ENCODE peak calls at places on chromosome 1, in five cellular contexts. X, G, T, U and K are unnamed samples.

GRCh38 chr1:178417858-178418257 is 78.9 kb downstream of the CLEC20A start:
- DNase-seq in X (no peak), G (no peak), T (no peak), U (no peak), K (no peak)

GRCh38 chr1:41677586-41677985 is 193.1 kb upstream of the EDN2 start:
- DNase-seq in X (no peak), G (no peak), T (no peak), U (no peak), K (no peak)

GRCh38 chr1:216086678-216087077 is 336.6 kb downstream of the USH2A start:
- DNase-seq in X (no peak), G (no peak), T (no peak), U (no peak), K (no peak)

GRCh38 chr1:244100276-244100675 is 49.2 kb downstream of the ZBTB18 start:
- DNase-seq in X (no peak), G (no peak), T (no peak), U (no peak), K (no peak)

GRCh38 chr1:184597652-184598357 is 156.9 kb downstream of the EDEM3 start:
- DNase-seq in X (no peak), G (no peak), T (no peak), U (no peak), K (no peak)

GRCh38 chr1:33494929-33495328 is 22.5 kb downstream of the ZSCAN20 start:
- DNase-seq in X (no peak), G (no peak), T (no peak), U (no peak), K (no peak)

GRCh38 chr1:6962390-6962955 is 177.2 kb downstream of the CAMTA1 start:
- DNase-seq in X (no peak), G (no peak), T (no peak), U (no peak), K (no peak)

GRCh38 chr1:55478742-55479141 is 263.6 kb upstream of the USP24 start:
- DNase-seq in X (peak; percentile 26), G (no peak), T (no peak), U (no peak), K (no peak)

GRCh38 chr1:199041173-199041914 is 402.5 kb downstream of the PTPRC start:
- DNase-seq in X (no peak), G (no peak), T (no peak), U (no peak), K (no peak)

GRCh38 chr1:193058529-193059281 is 455 bp downstream of the UCHL5 start:
- DNase-seq in X (no peak), G (no peak), T (peak; percentile 31), U (peak; percentile 41), K (peak; percentile 16)

GRCh38 chr1:22417466-22417865 is 34.2 kb upstream of the ZBTB40 start:
- DNase-seq in X (no peak), G (no peak), T (no peak), U (no peak), K (no peak)

GRCh38 chr1:202639500-202639899 is 70.8 kb downstream of the SYT2 start:
- DNase-seq in X (no peak), G (no peak), T (no peak), U (no peak), K (no peak)

GRCh38 chr1:9292361-9293240 is at the start of gene SPSB1:
- DNase-seq in X (no peak), G (peak; percentile 84), T (peak; percentile 78), U (peak; percentile 56), K (peak; percentile 78)

GRCh38 chr1:112389689-112390088 is 6.3 kb upstream of the CTTNBP2NL start:
- DNase-seq in X (no peak), G (no peak), T (no peak), U (no peak), K (no peak)

GRCh38 chr1:19021845-19022244 is 65.4 kb upstream of the IFFO2 start:
- DNase-seq in X (no peak), G (no peak), T (no peak), U (no peak), K (no peak)

GRCh38 chr1:67818725-67819301 is 14.5 kb downstream of the GNG12 start:
- DNase-seq in X (no peak), G (no peak), T (no peak), U (no peak), K (no peak)

GRCh38 chr1:44030606-44031050 is 634 bp downstream of the SLC6A9 start:
- DNase-seq in X (peak; percentile 49), G (peak; percentile 81), T (peak; percentile 73), U (peak; percentile 58), K (peak; percentile 79)

GRCh38 chr1:218346391-218347204 is 1.5 kb downstream of the TGFB2 start:
- DNase-seq in X (no peak), G (no peak), T (no peak), U (no peak), K (no peak)

GRCh38 chr1:160167580-160167979 is 16.2 kb downstream of the ATP1A4 start:
- DNase-seq in X (no peak), G (no peak), T (no peak), U (no peak), K (no peak)

GRCh38 chr1:4175566-4176405 is 275.7 kb upstream of the C1orf174 start:
- DNase-seq in X (no peak), G (no peak), T (no peak), U (no peak), K (no peak)

GRCh38 chr1:87368907-87369306 is 40.2 kb downstream of the LMO4 start:
- DNase-seq in X (no peak), G (no peak), T (no peak), U (no peak), K (no peak)

GRCh38 chr1:43559714-43560113 is 29.0 kb downstream of the PTPRF start:
- DNase-seq in X (no peak), G (no peak), T (no peak), U (no peak), K (no peak)

GRCh38 chr1:229871078-229871676 is 195.9 kb upstream of the GALNT2 start:
- DNase-seq in X (no peak), G (no peak), T (no peak), U (no peak), K (no peak)

GRCh38 chr1:116826818-116827606 is 72.8 kb downstream of the CD2 start:
- DNase-seq in X (no peak), G (no peak), T (no peak), U (no peak), K (no peak)

GRCh38 chr1:67647036-67647798 is 37.8 kb upstream of the GADD45A start:
- DNase-seq in X (peak; percentile 84), G (no peak), T (no peak), U (no peak), K (no peak)

GRCh38 chr1:217027403-217028080 is 304.3 kb upstream of the ESRRG start:
- DNase-seq in X (no peak), G (no peak), T (no peak), U (no peak), K (no peak)

GRCh38 chr1:91026320-91026719 is 4.5 kb upstream of the ZNF644 start:
- DNase-seq in X (no peak), G (no peak), T (no peak), U (no peak), K (no peak)

GRCh38 chr1:150562384-150563339 is 13.5 kb downstream of the ADAMTSL4 start:
- DNase-seq in X (no peak), G (no peak), T (no peak), U (no peak), K (no peak)

GRCh38 chr1:201676651-201677050 is 137.7 kb downstream of the NAV1 start:
- DNase-seq in X (no peak), G (no peak), T (no peak), U (no peak), K (no peak)

GRCh38 chr1:64856564-64856963 is 109.8 kb downstream of the JAK1 start:
- DNase-seq in X (peak; percentile 91), G (no peak), T (no peak), U (no peak), K (no peak)

GRCh38 chr1:9075023-9075422 is 5.6 kb upstream of the SLC2A5 start:
- DNase-seq in X (no peak), G (no peak), T (no peak), U (no peak), K (no peak)

GRCh38 chr1:77926561-77927357 is 38.3 kb downstream of the NEXN start:
- DNase-seq in X (no peak), G (no peak), T (no peak), U (no peak), K (no peak)

GRCh38 chr1:239563680-239564079 is 177.3 kb downstream of the CHRM3 start:
- DNase-seq in X (no peak), G (no peak), T (no peak), U (no peak), K (no peak)

GRCh38 chr1:8763888-8764287 is 53.6 kb downstream of the RERE start:
- DNase-seq in X (no peak), G (no peak), T (no peak), U (no peak), K (no peak)